ENCODE peak calls at places on chromosomes 7 and 10, in ten cellular contexts. D, Q, C, L, O, G, Z, Y, T and H are unnamed samples.

GRCh38 chr7:1542841-1543747 is 12.6 kb downstream of the MAFK start:
- DNase-seq in D (no peak), Q (no peak), C (no peak), L (no peak), O (no peak), G (no peak), Z (no peak), Y (no peak), T (no peak), H (no peak)

GRCh38 chr10:109062371-109062770 is 860.9 kb downstream of the XPNPEP1 start:
- DNase-seq in D (no peak), Q (no peak), C (no peak), L (no peak), O (peak; percentile 0), G (peak; percentile 31), Z (peak; percentile 23), Y (no peak), T (no peak), H (peak; percentile 17)

GRCh38 chr10:21517134-21517982 is 8.1 kb downstream of the SKIDA1 start:
- DNase-seq in D (peak; percentile 39), Q (peak; percentile 34), C (peak; percentile 72), L (peak; percentile 54), O (peak; percentile 61), G (peak; percentile 63), Z (peak; percentile 66), Y (peak; percentile 71), T (peak; percentile 80), H (no peak)

GRCh38 chr10:110859206-110859946 is 12.4 kb upstream of the PDCD4 start:
- DNase-seq in D (no peak), Q (no peak), C (no peak), L (no peak), O (peak; percentile 21), G (no peak), Z (no peak), Y (no peak), T (peak; percentile 31), H (no peak)

GRCh38 chr10:130230611-130231010 is 94.4 kb downstream of the GLRX3 start:
- DNase-seq in D (no peak), Q (no peak), C (no peak), L (peak; percentile 53), O (no peak), G (no peak), Z (no peak), Y (no peak), T (no peak), H (no peak)

GRCh38 chr10:116796910-116797513 is 52.3 kb upstream of the ENO4 start:
- DNase-seq in D (peak; percentile 31), Q (peak; percentile 79), C (peak; percentile 76), L (peak; percentile 90), O (peak; percentile 75), G (peak; percentile 74), Z (peak; percentile 74), Y (peak; percentile 67), T (peak; percentile 90), H (peak; percentile 52)

GRCh38 chr10:18312385-18313145 is 172.3 kb downstream of the CACNB2 start:
- DNase-seq in D (no peak), Q (no peak), C (peak; percentile 39), L (no peak), O (peak; percentile 56), G (peak; percentile 71), Z (peak; percentile 30), Y (no peak), T (no peak), H (peak; percentile 3)

GRCh38 chr10:80447618-80448190 is 6.4 kb upstream of the TSPAN14 start:
- DNase-seq in D (no peak), Q (no peak), C (no peak), L (no peak), O (no peak), G (no peak), Z (no peak), Y (no peak), T (no peak), H (no peak)

GRCh38 chr7:21579341-21580072 is 36.7 kb downstream of the DNAH11 start:
- DNase-seq in D (no peak), Q (no peak), C (no peak), L (no peak), O (no peak), G (no peak), Z (no peak), Y (no peak), T (no peak), H (peak; percentile 8)

GRCh38 chr10:58066126-58066525 is 201.6 kb downstream of the IPMK start:
- DNase-seq in D (no peak), Q (no peak), C (no peak), L (no peak), O (no peak), G (no peak), Z (no peak), Y (no peak), T (no peak), H (no peak)

GRCh38 chr10:43043773-43044394 is 33.0 kb upstream of the RET start:
- DNase-seq in D (no peak), Q (no peak), C (no peak), L (no peak), O (no peak), G (no peak), Z (no peak), Y (peak; percentile 28), T (peak; percentile 51), H (no peak)

GRCh38 chr10:17290226-17290625 is 62.2 kb downstream of the VIM start:
- DNase-seq in D (no peak), Q (peak; percentile 44), C (no peak), L (no peak), O (peak; percentile 10), G (peak; percentile 36), Z (peak; percentile 63), Y (no peak), T (no peak), H (no peak)

GRCh38 chr7:7385421-7385820 is 150.3 kb downstream of the COL28A1 start:
- DNase-seq in D (no peak), Q (no peak), C (no peak), L (no peak), O (no peak), G (no peak), Z (no peak), Y (no peak), T (no peak), H (no peak)

GRCh38 chr7:141978351-141978750 is 4.8 kb upstream of the TAS2R38 start:
- DNase-seq in D (no peak), Q (no peak), C (no peak), L (no peak), O (no peak), G (no peak), Z (no peak), Y (no peak), T (no peak), H (no peak)

GRCh38 chr7:141975806-141976523 is 2.4 kb upstream of the TAS2R38 start:
- DNase-seq in D (peak; percentile 49), Q (peak; percentile 90), C (peak; percentile 73), L (peak; percentile 90), O (peak; percentile 36), G (peak; percentile 63), Z (peak; percentile 71), Y (peak; percentile 87), T (peak; percentile 96), H (peak; percentile 13)

GRCh38 chr7:141979611-141980010 is 6.0 kb upstream of the TAS2R38 start:
- DNase-seq in D (no peak), Q (no peak), C (no peak), L (no peak), O (no peak), G (no peak), Z (no peak), Y (no peak), T (no peak), H (no peak)

GRCh38 chr7:141974831-141975230 is 1.3 kb upstream of the TAS2R38 start:
- DNase-seq in D (no peak), Q (peak; percentile 58), C (no peak), L (no peak), O (no peak), G (peak; percentile 14), Z (peak; percentile 52), Y (no peak), T (no peak), H (no peak)

GRCh38 chr7:141976524-141977245 is 3.1 kb upstream of the TAS2R38 start:
- DNase-seq in D (no peak), Q (no peak), C (no peak), L (no peak), O (no peak), G (no peak), Z (no peak), Y (no peak), T (no peak), H (no peak)
- TF ChIP-seq CTCF in D (no peak), Q (no peak), C (no peak), L (no peak), O (no peak), G (no peak), Z (peak; percentile 7), Y (no peak), T (no peak), H (peak; percentile 10)

DNA sequence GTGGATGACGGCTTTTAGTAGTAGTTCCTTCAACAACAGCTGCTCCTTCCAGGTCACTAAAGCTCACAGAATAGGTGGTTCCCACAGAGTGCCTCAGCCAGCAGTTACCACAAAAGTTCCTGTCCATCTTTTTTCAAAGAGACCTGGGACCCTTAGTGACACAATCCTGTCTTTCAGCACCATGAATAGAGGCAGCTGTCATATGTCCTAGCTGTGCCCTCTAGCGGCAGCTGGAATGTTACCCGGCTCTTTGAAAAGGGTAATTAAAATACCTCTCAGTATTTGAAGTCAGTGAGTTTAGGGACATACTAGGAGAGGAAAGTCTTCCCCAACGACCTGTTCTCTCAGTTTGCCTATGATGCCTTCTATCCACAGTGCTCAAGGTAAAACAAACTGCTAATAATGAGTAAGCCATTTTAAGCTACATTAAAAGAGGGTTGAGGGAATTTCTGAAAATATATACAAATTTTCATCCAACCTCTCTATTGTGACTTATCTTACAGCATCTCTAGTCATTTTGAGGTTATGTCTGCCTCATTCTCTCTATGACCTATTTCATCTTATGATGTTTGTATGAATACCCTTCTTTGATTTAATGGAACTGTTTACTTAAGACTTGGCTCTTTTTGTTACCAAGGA is 290.8 kb downstream of the NXPH1 start:
- DNase-seq in D (no peak), Q (peak; percentile 74), C (peak; percentile 60), L (no peak), O (no peak), G (no peak), Z (peak; percentile 47), Y (no peak), T (peak; percentile 72), H (no peak)
- TF ChIP-seq CTCF in D (no peak), Q (peak; percentile 86), C (peak; percentile 64), L (peak; percentile 50), O (peak; percentile 26), G (no peak), Z (peak; percentile 73), Y (peak; percentile 43), T (peak; percentile 88), H (peak; percentile 64)

GRCh38 chr7:30983914-30984247 is 20.1 kb downstream of the GHRHR start:
- DNase-seq in D (no peak), Q (no peak), C (no peak), L (no peak), O (no peak), G (no peak), Z (no peak), Y (no peak), T (peak; percentile 64), H (no peak)
- TF ChIP-seq CTCF in D (peak; percentile 43), Q (no peak), C (no peak), L (peak; percentile 2), O (no peak), G (no peak), Z (no peak), Y (peak; percentile 5), T (no peak), H (peak; percentile 48)

GRCh38 chr7:3482147-3482921 is 181.3 kb downstream of the SDK1 start:
- DNase-seq in D (no peak), Q (peak; percentile 68), C (no peak), L (no peak), O (peak; percentile 66), G (peak; percentile 9), Z (peak; percentile 53), Y (no peak), T (peak; percentile 56), H (no peak)
- TF ChIP-seq CTCF in D (no peak), Q (peak; percentile 81), C (peak; percentile 17), L (peak; percentile 68), O (peak; percentile 64), G (peak; percentile 46), Z (peak; percentile 77), Y (peak; percentile 19), T (peak; percentile 83), H (peak; percentile 31)